ENCODE peak calls at places on chromosomes 6 and 20, in five cellular contexts. A is stimulated activated naive CD8-positive, alpha-beta T cell treated with anti-CD3 and anti-CD28 coated beads, Interleukin-15, amount 100 ng/mL, for 72 hours; Z is heart left ventricle; K is head of caudate nucleus; E is CD4-positive, alpha-beta memory T cell. I is an unnamed sample.

GRCh38 chr20:32210206-32210605 is 2.5 kb downstream of the POFUT1 start:
- DNase-seq in K (no peak), Z (no peak), A (no peak), E (no peak), I (no peak)

GRCh38 chr6:79605061-79605460 is 26.1 kb upstream of the SH3BGRL2 start:
- DNase-seq in Z (no peak), A (no peak), E (no peak), K (no peak), I (no peak)

GRCh38 chr20:25397827-25398226 is 7.2 kb upstream of the ABHD12 start:
- DNase-seq in K (no peak), Z (no peak), A (no peak), E (no peak), I (no peak)

GRCh38 chr20:36177716-36178115 is 23.2 kb downstream of the EPB41L1 start:
- DNase-seq in K (no peak), A (no peak), E (no peak), Z (no peak), I (no peak)

GRCh38 chr20:11267131-11267761 is 593.4 kb upstream of the JAG1 start:
- DNase-seq in E (no peak), A (no peak), K (peak), Z (peak), I (no peak)

GRCh38 chr20:1283522-1284210 is 17.6 kb downstream of the SNPH start:
- DNase-seq in Z (no peak), K (no peak), A (no peak), E (no peak), I (no peak)

GRCh38 chr20:48714764-48715163 is 113.0 kb downstream of the PREX1 start:
- DNase-seq in Z (no peak), K (no peak), A (no peak), E (no peak), I (no peak)

GRCh38 chr6:29564875-29565274 is 5.3 kb upstream of the UBD start:
- DNase-seq in A (no peak), Z (no peak), E (no peak), K (no peak), I (no peak)

GRCh38 chr6:104623052-104623690 is 236.5 kb downstream of the HACE1 start:
- DNase-seq in E (no peak), Z (no peak), A (no peak), K (peak), I (no peak)

GRCh38 chr6:4349323-4349722 is 213.9 kb upstream of the ECI2 start:
- DNase-seq in K (no peak), A (no peak), E (no peak), Z (no peak), I (no peak)

GRCh38 chr6:16762547-16763477 is 1.6 kb upstream of the ATXN1 start:
- DNase-seq in E (peak), A (peak), Z (peak), K (no peak), I (peak)

GRCh38 chr6:98471444-98471843 is 362.9 kb upstream of the POU3F2 start:
- DNase-seq in A (no peak), K (no peak), E (no peak), Z (no peak), I (no peak)

GRCh38 chr20:32609993-32610896 is 25.1 kb upstream of the NOL4L start:
- DNase-seq in Z (no peak), A (no peak), E (no peak), K (no peak), I (no peak)

GRCh38 chr6:134774244-134774643 is 175.7 kb downstream of the ALDH8A1 start:
- DNase-seq in E (no peak), K (no peak), A (no peak), Z (no peak), I (no peak)

GRCh38 chr20:47734870-47735269 is 50.4 kb downstream of the SULF2 start:
- DNase-seq in K (no peak), E (no peak), A (no peak), Z (no peak), I (no peak)

GRCh38 chr20:14553774-14554524 is 216.5 kb upstream of the FLRT3 start:
- DNase-seq in E (no peak), A (no peak), K (no peak), Z (no peak), I (no peak)

GRCh38 chr6:51339728-51340127 is 521.1 kb downstream of the TFAP2B start:
- DNase-seq in A (no peak), K (no peak), Z (no peak), E (no peak), I (no peak)

GRCh38 chr20:12207875-12208274 is 290.2 kb downstream of the BTBD3 start:
- DNase-seq in K (no peak), Z (no peak), A (no peak), E (no peak), I (no peak)

GRCh38 chr6:38445912-38446311 is 193.8 kb downstream of the BTBD9 start:
- DNase-seq in A (no peak), K (no peak), E (no peak), Z (no peak), I (no peak)

GRCh38 chr6:106318851-106319250 is 6.7 kb downstream of the ATG5 start:
- DNase-seq in Z (no peak), A (no peak), K (no peak), E (no peak), I (no peak)

GRCh38 chr6:118869894-118870665 is 23.9 kb upstream of the ASF1A start:
- DNase-seq in A (no peak), K (no peak), E (no peak), Z (no peak), I (no peak)

GRCh38 chr6:152916035-152916434 is 66.8 kb downstream of the FBXO5 start:
- DNase-seq in A (no peak), K (no peak), E (no peak), Z (no peak), I (no peak)

GRCh38 chr20:44068311-44068710 is 118.7 kb downstream of the JPH2 start:
- DNase-seq in E (no peak), K (no peak), Z (no peak), A (no peak), I (no peak)

GRCh38 chr6:25749837-25750236 is 4.7 kb upstream of the SLC17A4 start:
- DNase-seq in Z (no peak), K (no peak), A (no peak), E (no peak), I (no peak)

GRCh38 chr20:9474835-9475413 is 39.5 kb upstream of the LAMP5 start:
- DNase-seq in Z (no peak), K (no peak), A (no peak), E (no peak), I (no peak)

GRCh38 chr6:37634238-37634826 is 63.4 kb downstream of the MDGA1 start:
- DNase-seq in E (no peak), Z (no peak), K (no peak), A (no peak), I (no peak)

GRCh38 chr6:153081914-153082313 is 49.2 kb downstream of the RGS17 start:
- DNase-seq in E (no peak), K (no peak), Z (no peak), A (no peak), I (no peak)